ENCODE peak calls at places on chromosome 10, in six cellular contexts. F, N, B, K, M and W are unnamed samples.

GRCh38 chr10:46560381-46560780 is 3.9 kb upstream of the GPRIN2 start:
- DNase-seq in K (no peak), M (peak), B (no peak), N (no peak), F (no peak), W (no peak)

GRCh38 chr10:11776080-11776479 is 33.9 kb downstream of the ECHDC3 start:
- DNase-seq in B (peak), K (no peak), M (no peak), F (no peak), N (no peak), W (no peak)

GRCh38 chr10:12299222-12299973 is 49.9 kb upstream of the CAMK1D start:
- DNase-seq in M (no peak), B (no peak), F (no peak), K (no peak), N (no peak), W (no peak)

GRCh38 chr10:7488418-7488829 is 77.6 kb upstream of the SFMBT2 start:
- DNase-seq in F (no peak), N (no peak), B (peak), K (no peak), M (no peak), W (peak)

GRCh38 chr10:71840177-71840711 is 10.8 kb downstream of the PSAP start:
- DNase-seq in B (peak), M (peak), F (no peak), N (no peak), K (peak), W (peak)

GRCh38 chr10:123354521-123354920 is 200.3 kb downstream of the BUB3 start:
- DNase-seq in N (no peak), F (no peak), B (no peak), K (no peak), M (no peak), W (no peak)

GRCh38 chr10:97713351-97713827 is at the start of gene MARVELD1:
- DNase-seq in N (peak), K (no peak), M (peak), F (peak), B (peak), W (peak)

GRCh38 chr10:15316144-15316543 is 54.9 kb downstream of the FAM171A1 start:
- DNase-seq in K (no peak), F (no peak), M (peak), B (no peak), N (no peak), W (no peak)

GRCh38 chr10:112658900-112659328 is 211.9 kb downstream of the VTI1A start:
- DNase-seq in B (no peak), F (no peak), M (no peak), N (no peak), K (no peak), W (peak)

GRCh38 chr10:60397792-60398191 is 8.1 kb upstream of the ANK3 start:
- DNase-seq in M (no peak), F (no peak), K (no peak), N (no peak), B (peak), W (no peak)

GRCh38 chr10:109889867-109890266 is 33.4 kb downstream of the XPNPEP1 start:
- DNase-seq in B (peak), F (no peak), N (no peak), M (no peak), K (no peak), W (peak)

GRCh38 chr10:24552346-24553016 is 171.2 kb downstream of the ARHGAP21 start:
- DNase-seq in B (no peak), N (peak), F (peak), K (peak), M (peak), W (no peak)

GRCh38 chr10:27155073-27155754 is at the start of gene MASTL:
- DNase-seq in M (peak), B (peak), F (peak), N (peak), K (peak), W (peak)

GRCh38 chr10:12193193-12193592 is 2.5 kb downstream of the NUDT5 start:
- DNase-seq in F (no peak), N (no peak), B (peak), K (no peak), M (no peak), W (no peak)

GRCh38 chr10:27998178-27998953 is 513 bp downstream of the ODAD2 start:
- DNase-seq in F (no peak), N (no peak), K (no peak), M (peak), B (peak), W (peak)

GRCh38 chr10:50310560-50311174 is 59.4 kb upstream of the ASAH2 start:
- DNase-seq in F (peak), K (no peak), B (no peak), N (no peak), M (peak), W (no peak)